ENCODE peak calls at places on chromosomes 3 and 15, in eight cellular contexts. One of them, this sample, is unnamed.

GRCh38 chr15:87638554-87639083 is 617.9 kb downstream of the NTRK3 start:
- DNase-seq in RKO: no peak
- DNase-seq in germinal center: no peak
- DNase-seq in left cardiac atrium: no peak
- DNase-seq in LoVo: no peak
- DNase-seq in NAMALWA: no peak
- DNase-seq in stimulated activated CD8-positive, alpha-beta memory T cell treated with anti-CD3 and anti-CD28 coated beads, Interleukin-15, amount 100 ng/mL, for 4 hours: no peak
- DNase-seq in A172: no peak
- DNase-seq in this sample: no peak

GRCh38 chr3:193805448-193805847 is 212.4 kb downstream of the OPA1 start:
- DNase-seq in RKO: peak
- DNase-seq in germinal center: no peak
- DNase-seq in left cardiac atrium: peak
- DNase-seq in LoVo: peak
- DNase-seq in NAMALWA: no peak
- DNase-seq in stimulated activated CD8-positive, alpha-beta memory T cell treated with anti-CD3 and anti-CD28 coated beads, Interleukin-15, amount 100 ng/mL, for 4 hours: no peak
- DNase-seq in A172: peak
- DNase-seq in this sample: peak

GRCh38 chr3:130085881-130086280 is 4.2 kb downstream of the ALG1L2 start:
- DNase-seq in RKO: no peak
- DNase-seq in germinal center: no peak
- DNase-seq in left cardiac atrium: no peak
- DNase-seq in LoVo: no peak
- DNase-seq in NAMALWA: no peak
- DNase-seq in stimulated activated CD8-positive, alpha-beta memory T cell treated with anti-CD3 and anti-CD28 coated beads, Interleukin-15, amount 100 ng/mL, for 4 hours: no peak
- DNase-seq in A172: no peak
- DNase-seq in this sample: no peak

GRCh38 chr3:141949394-141949793 is 73.0 kb downstream of the ATP1B3 start:
- DNase-seq in RKO: no peak
- DNase-seq in germinal center: no peak
- DNase-seq in left cardiac atrium: no peak
- DNase-seq in LoVo: no peak
- DNase-seq in NAMALWA: no peak
- DNase-seq in stimulated activated CD8-positive, alpha-beta memory T cell treated with anti-CD3 and anti-CD28 coated beads, Interleukin-15, amount 100 ng/mL, for 4 hours: no peak
- DNase-seq in A172: no peak
- DNase-seq in this sample: no peak

GRCh38 chr3:84963137-84963536 is 4.3 kb downstream of the CADM2 start:
- DNase-seq in RKO: no peak
- DNase-seq in germinal center: no peak
- DNase-seq in left cardiac atrium: no peak
- DNase-seq in LoVo: no peak
- DNase-seq in NAMALWA: no peak
- DNase-seq in stimulated activated CD8-positive, alpha-beta memory T cell treated with anti-CD3 and anti-CD28 coated beads, Interleukin-15, amount 100 ng/mL, for 4 hours: no peak
- DNase-seq in A172: no peak
- DNase-seq in this sample: no peak

GRCh38 chr3:143771939-143772338 is 76.3 kb downstream of the SLC9A9 start:
- DNase-seq in RKO: no peak
- DNase-seq in germinal center: no peak
- DNase-seq in left cardiac atrium: no peak
- DNase-seq in LoVo: no peak
- DNase-seq in NAMALWA: no peak
- DNase-seq in stimulated activated CD8-positive, alpha-beta memory T cell treated with anti-CD3 and anti-CD28 coated beads, Interleukin-15, amount 100 ng/mL, for 4 hours: no peak
- DNase-seq in A172: no peak
- DNase-seq in this sample: no peak

GRCh38 chr3:13018039-13018431 is 55.2 kb downstream of the IQSEC1 start:
- DNase-seq in RKO: no peak
- DNase-seq in germinal center: no peak
- DNase-seq in left cardiac atrium: peak
- DNase-seq in LoVo: no peak
- DNase-seq in NAMALWA: no peak
- DNase-seq in stimulated activated CD8-positive, alpha-beta memory T cell treated with anti-CD3 and anti-CD28 coated beads, Interleukin-15, amount 100 ng/mL, for 4 hours: no peak
- DNase-seq in A172: peak
- DNase-seq in this sample: peak

GRCh38 chr3:4988815-4989648 is 9.8 kb downstream of the BHLHE40 start:
- DNase-seq in RKO: no peak
- DNase-seq in germinal center: no peak
- DNase-seq in left cardiac atrium: peak
- DNase-seq in LoVo: peak
- DNase-seq in NAMALWA: no peak
- DNase-seq in stimulated activated CD8-positive, alpha-beta memory T cell treated with anti-CD3 and anti-CD28 coated beads, Interleukin-15, amount 100 ng/mL, for 4 hours: no peak
- DNase-seq in A172: peak
- DNase-seq in this sample: peak

GRCh38 chr3:5051772-5052171 is 70.3 kb upstream of the ARL8B start:
- DNase-seq in RKO: peak
- DNase-seq in germinal center: no peak
- DNase-seq in left cardiac atrium: no peak
- DNase-seq in LoVo: no peak
- DNase-seq in NAMALWA: no peak
- DNase-seq in stimulated activated CD8-positive, alpha-beta memory T cell treated with anti-CD3 and anti-CD28 coated beads, Interleukin-15, amount 100 ng/mL, for 4 hours: no peak
- DNase-seq in A172: no peak
- DNase-seq in this sample: no peak

GRCh38 chr3:172626241-172626640 is 84.6 kb downstream of the NCEH1 start:
- DNase-seq in RKO: peak
- DNase-seq in germinal center: no peak
- DNase-seq in left cardiac atrium: no peak
- DNase-seq in LoVo: peak
- DNase-seq in NAMALWA: no peak
- DNase-seq in stimulated activated CD8-positive, alpha-beta memory T cell treated with anti-CD3 and anti-CD28 coated beads, Interleukin-15, amount 100 ng/mL, for 4 hours: no peak
- DNase-seq in A172: peak
- DNase-seq in this sample: peak

GRCh38 chr15:25674948-25675347 is 188.2 kb downstream of the ATP10A start:
- DNase-seq in RKO: no peak
- DNase-seq in germinal center: no peak
- DNase-seq in left cardiac atrium: peak
- DNase-seq in LoVo: no peak
- DNase-seq in NAMALWA: no peak
- DNase-seq in stimulated activated CD8-positive, alpha-beta memory T cell treated with anti-CD3 and anti-CD28 coated beads, Interleukin-15, amount 100 ng/mL, for 4 hours: no peak
- DNase-seq in A172: no peak
- DNase-seq in this sample: no peak

GRCh38 chr15:70180186-70180875 is 82.6 kb upstream of the TLE3 start:
- DNase-seq in RKO: no peak
- DNase-seq in germinal center: no peak
- DNase-seq in left cardiac atrium: no peak
- DNase-seq in LoVo: no peak
- DNase-seq in NAMALWA: no peak
- DNase-seq in stimulated activated CD8-positive, alpha-beta memory T cell treated with anti-CD3 and anti-CD28 coated beads, Interleukin-15, amount 100 ng/mL, for 4 hours: no peak
- DNase-seq in A172: no peak
- DNase-seq in this sample: no peak

GRCh38 chr3:31450345-31450744 is 82.4 kb upstream of the STT3B start:
- DNase-seq in RKO: no peak
- DNase-seq in germinal center: no peak
- DNase-seq in left cardiac atrium: no peak
- DNase-seq in LoVo: no peak
- DNase-seq in NAMALWA: no peak
- DNase-seq in stimulated activated CD8-positive, alpha-beta memory T cell treated with anti-CD3 and anti-CD28 coated beads, Interleukin-15, amount 100 ng/mL, for 4 hours: no peak
- DNase-seq in A172: no peak
- DNase-seq in this sample: no peak